ENCODE peak calls at places on chromosomes 4 and X, in four cellular contexts. One of them, this sample, is unnamed.

GRCh38 chrX:146456058-146456457 is 353.5 kb upstream of the CXorf51B start:
- DNase-seq in H1: no peak
- DNase-seq in H9: no peak
- DNase-seq in mesenchymal stem cell: no peak
- DNase-seq in this sample: no peak

GRCh38 chrX:71622347-71623104 is 4.2 kb upstream of the CXCR3 start:
- DNase-seq in H1: peak
- DNase-seq in H9: peak
- DNase-seq in mesenchymal stem cell: peak
- DNase-seq in this sample: peak

GRCh38 chrX:39324233-39324632 is 523.0 kb downstream of the MID1IP1 start:
- DNase-seq in mesenchymal stem cell: no peak
- DNase-seq in H1: no peak
- DNase-seq in H9: no peak
- DNase-seq in this sample: no peak

GRCh38 chr4:42167709-42168108 is 15.3 kb upstream of the BEND4 start:
- DNase-seq in mesenchymal stem cell: no peak
- DNase-seq in H9: no peak
- DNase-seq in H1: no peak
- DNase-seq in this sample: no peak

GRCh38 chr4:156568041-156568440 is 403.6 kb downstream of the PDGFC start:
- DNase-seq in H9: no peak
- DNase-seq in H1: no peak
- DNase-seq in mesenchymal stem cell: no peak
- DNase-seq in this sample: no peak

GRCh38 chrX:132413459-132413858 is 75.4 kb downstream of the MBNL3 start:
- DNase-seq in H1: peak
- DNase-seq in H9: peak
- DNase-seq in mesenchymal stem cell: no peak
- DNase-seq in this sample: no peak

GRCh38 chrX:81174286-81174685 is 27.4 kb downstream of the HMGN5 start:
- DNase-seq in H9: no peak
- DNase-seq in mesenchymal stem cell: peak
- DNase-seq in H1: no peak
- DNase-seq in this sample: no peak

GRCh38 chr4:4271912-4272311 is 18.0 kb downstream of the LYAR start:
- DNase-seq in mesenchymal stem cell: peak
- DNase-seq in H9: no peak
- DNase-seq in H1: no peak
- DNase-seq in this sample: no peak

GRCh38 chr4:53431052-53431451 is 53.6 kb downstream of the FIP1L1 start:
- DNase-seq in mesenchymal stem cell: no peak
- DNase-seq in H1: no peak
- DNase-seq in H9: no peak
- DNase-seq in this sample: no peak

GRCh38 chr4:1293531-1293941 is 3.8 kb downstream of the MAEA start:
- DNase-seq in H1: no peak
- DNase-seq in H9: no peak
- DNase-seq in mesenchymal stem cell: no peak
- DNase-seq in this sample: no peak

GRCh38 chrX:120446503-120446902 is 22.6 kb downstream of the LAMP2 start:
- DNase-seq in mesenchymal stem cell: peak
- DNase-seq in H1: no peak
- DNase-seq in H9: no peak
- DNase-seq in this sample: no peak

GRCh38 chr4:38856524-38857337 is at the start of gene TLR6:
- DNase-seq in mesenchymal stem cell: peak
- DNase-seq in H9: peak
- DNase-seq in H1: peak
- DNase-seq in this sample: peak

GRCh38 chrX:78517124-78517523 is 142.0 kb downstream of the RTL3 start:
- DNase-seq in H9: no peak
- DNase-seq in H1: no peak
- DNase-seq in mesenchymal stem cell: no peak
- DNase-seq in this sample: no peak

GRCh38 chrX:16807976-16808542 is 21.8 kb downstream of the TXLNG start:
- DNase-seq in mesenchymal stem cell: peak
- DNase-seq in H9: no peak
- DNase-seq in H1: no peak
- DNase-seq in this sample: no peak

GRCh38 chr4:7716322-7716721 is 223.3 kb downstream of the AFAP1 start:
- DNase-seq in mesenchymal stem cell: no peak
- DNase-seq in H1: no peak
- DNase-seq in H9: no peak
- DNase-seq in this sample: no peak

GRCh38 chr4:6005175-6005574 is 13.1 kb downstream of the C4orf50 start:
- DNase-seq in H9: no peak
- DNase-seq in H1: no peak
- DNase-seq in mesenchymal stem cell: no peak
- DNase-seq in this sample: no peak

GRCh38 chr4:174037049-174037448 is 246.4 kb downstream of the FBXO8 start:
- DNase-seq in H1: no peak
- DNase-seq in mesenchymal stem cell: no peak
- DNase-seq in H9: no peak
- DNase-seq in this sample: no peak

GRCh38 chrX:15498741-15499140 is 1.9 kb upstream of the BMX start:
- DNase-seq in mesenchymal stem cell: no peak
- DNase-seq in H1: no peak
- DNase-seq in H9: no peak
- DNase-seq in this sample: no peak

GRCh38 chr4:92182736-92183407 is 120.9 kb upstream of the GRID2 start:
- DNase-seq in mesenchymal stem cell: no peak
- DNase-seq in H9: no peak
- DNase-seq in H1: no peak
- DNase-seq in this sample: no peak

GRCh38 chr4:125085-125820 is 952 bp downstream of the ZNF718 start:
- DNase-seq in H1: peak
- DNase-seq in H9: peak
- DNase-seq in mesenchymal stem cell: peak
- DNase-seq in this sample: peak

GRCh38 chr4:36269116-36269515 is 12.3 kb upstream of the DTHD1 start:
- DNase-seq in H1: no peak
- DNase-seq in H9: no peak
- DNase-seq in mesenchymal stem cell: no peak
- DNase-seq in this sample: no peak

GRCh38 chr4:23889814-23890269 is at the start of gene PPARGC1A:
- DNase-seq in mesenchymal stem cell: peak
- DNase-seq in H9: no peak
- DNase-seq in H1: no peak
- DNase-seq in this sample: peak

GRCh38 chr4:142845293-142846070 is 619 bp downstream of the INPP4B start:
- DNase-seq in H1: peak
- DNase-seq in H9: peak
- DNase-seq in mesenchymal stem cell: peak
- DNase-seq in this sample: peak

GRCh38 chrX:111869639-111870034 is 6.3 kb upstream of the TRPC5OS start:
- DNase-seq in H9: peak
- DNase-seq in mesenchymal stem cell: peak
- DNase-seq in H1: peak
- DNase-seq in this sample: peak

GRCh38 chrX:20802036-20802435 is 535.3 kb upstream of the RPS6KA3 start:
- DNase-seq in H1: no peak
- DNase-seq in H9: no peak
- DNase-seq in mesenchymal stem cell: no peak
- DNase-seq in this sample: no peak

GRCh38 chr4:8219236-8219635 is 20.1 kb downstream of the SH3TC1 start:
- DNase-seq in mesenchymal stem cell: no peak
- DNase-seq in H9: no peak
- DNase-seq in H1: no peak
- DNase-seq in this sample: no peak

GRCh38 chr4:174286870-174287269 is 3.2 kb downstream of the CEP44 start:
- DNase-seq in H1: no peak
- DNase-seq in H9: no peak
- DNase-seq in mesenchymal stem cell: no peak
- DNase-seq in this sample: no peak

GRCh38 chr4:153079824-153080486 is 124.3 kb upstream of the TRIM2 start:
- DNase-seq in H1: no peak
- DNase-seq in H9: no peak
- DNase-seq in mesenchymal stem cell: no peak
- DNase-seq in this sample: no peak

GRCh38 chr4:101227715-101228114 is 119.6 kb downstream of the PPP3CA start:
- DNase-seq in H1: no peak
- DNase-seq in H9: no peak
- DNase-seq in mesenchymal stem cell: no peak
- DNase-seq in this sample: no peak

GRCh38 chr4:48653217-48654014 is 126.7 kb downstream of the FRYL start:
- DNase-seq in H9: no peak
- DNase-seq in H1: no peak
- DNase-seq in mesenchymal stem cell: peak
- DNase-seq in this sample: peak

GRCh38 chr4:30722092-30722915 is 2.1 kb downstream of the PCDH7 start:
- DNase-seq in H9: no peak
- DNase-seq in mesenchymal stem cell: no peak
- DNase-seq in H1: peak
- DNase-seq in this sample: no peak

GRCh38 chr4:61245321-61245720 is 45.2 kb downstream of the ADGRL3 start:
- DNase-seq in mesenchymal stem cell: no peak
- DNase-seq in H1: no peak
- DNase-seq in H9: no peak
- DNase-seq in this sample: no peak

GRCh38 chr4:2253160-2254084 is 8.5 kb downstream of the MXD4 start:
- DNase-seq in H1: no peak
- DNase-seq in mesenchymal stem cell: no peak
- DNase-seq in H9: no peak
- DNase-seq in this sample: no peak

GRCh38 chrX:32708542-32708941 is 502.8 kb downstream of the DMD start:
- DNase-seq in H1: no peak
- DNase-seq in mesenchymal stem cell: no peak
- DNase-seq in H9: no peak
- DNase-seq in this sample: no peak

GRCh38 chrX:45757272-45757671 is 556.6 kb upstream of the DIPK2B start:
- DNase-seq in H1: no peak
- DNase-seq in mesenchymal stem cell: no peak
- DNase-seq in H9: no peak
- DNase-seq in this sample: no peak
- H2BK120ac ChIP-seq in H1: no peak
- H2BK120ac ChIP-seq in mesenchymal stem cell: no peak
- H2BK120ac ChIP-seq in H9: no peak
- H2BK120ac ChIP-seq in this sample: no peak

DNA sequence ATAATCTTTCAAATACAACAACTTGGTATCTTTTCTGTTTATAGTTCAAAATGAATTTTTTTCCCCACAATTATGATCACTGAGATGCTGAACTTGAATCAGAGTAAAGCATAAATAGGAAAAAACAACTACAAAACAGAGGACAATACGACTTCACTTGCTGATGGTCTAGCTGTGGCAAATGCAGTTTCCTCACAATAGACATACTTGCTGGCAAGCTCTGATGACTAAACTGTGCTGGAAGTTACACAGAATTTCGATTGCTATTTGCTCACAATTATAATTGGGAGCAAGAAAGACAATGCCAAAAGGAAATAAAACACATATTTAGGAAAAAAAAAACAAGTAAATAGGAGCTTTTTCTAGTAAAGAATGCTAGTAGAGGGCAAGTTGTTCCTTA is 14.7 kb downstream of the VEGFC start:
- DNase-seq in H1: no peak
- DNase-seq in mesenchymal stem cell: peak
- DNase-seq in H9: no peak
- DNase-seq in this sample: no peak
- H2BK5ac ChIP-seq in H1: no peak
- H2BK5ac ChIP-seq in mesenchymal stem cell: no peak
- H2BK5ac ChIP-seq in H9: no peak
- H2BK5ac ChIP-seq in this sample: no peak

DNA sequence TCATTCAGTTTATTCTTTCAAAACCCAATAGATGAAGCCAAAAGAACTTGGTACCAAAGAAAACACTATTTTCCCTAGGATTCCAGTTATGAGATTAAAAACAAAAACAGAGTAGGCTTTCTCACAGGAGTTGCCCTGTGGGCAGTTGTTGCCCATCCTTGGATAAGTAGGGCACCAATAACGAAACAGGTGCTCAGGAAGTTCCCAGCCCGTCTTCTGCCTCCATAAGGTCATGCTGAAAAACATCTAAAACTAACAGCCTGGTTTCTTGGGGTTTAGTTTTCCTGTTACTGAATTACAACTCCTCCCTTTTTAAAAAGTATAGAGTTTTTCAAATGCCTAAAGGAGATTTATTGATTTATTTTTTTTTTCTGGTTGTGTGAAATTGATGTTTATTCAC is 14.7 kb downstream of the TSPAN5 start:
- DNase-seq in H9: no peak
- DNase-seq in H1: no peak
- DNase-seq in mesenchymal stem cell: no peak
- DNase-seq in this sample: no peak
- H2BK120ac ChIP-seq in H9: no peak
- H2BK120ac ChIP-seq in H1: no peak
- H2BK120ac ChIP-seq in mesenchymal stem cell: no peak
- H2BK120ac ChIP-seq in this sample: no peak

DNA sequence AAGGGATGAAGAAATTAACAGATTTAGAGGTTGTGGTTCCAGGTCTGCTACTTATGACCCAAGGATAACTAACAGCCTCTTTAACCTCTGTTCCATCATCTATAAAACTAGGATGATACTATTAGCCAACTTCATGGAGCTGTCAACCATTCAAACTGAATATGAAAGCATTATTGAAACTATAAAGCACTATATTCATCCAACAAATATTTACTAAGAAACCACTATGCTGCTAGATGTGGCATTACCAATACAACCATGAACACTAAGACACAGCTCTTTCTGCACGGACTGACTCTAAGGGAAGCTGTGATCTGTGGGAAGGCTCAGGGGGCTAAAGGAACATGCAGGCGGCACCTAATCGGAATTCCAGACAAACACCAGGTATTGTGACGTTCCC is 66.0 kb downstream of the APBB2 start:
- DNase-seq in mesenchymal stem cell: no peak
- DNase-seq in H9: no peak
- DNase-seq in H1: no peak
- DNase-seq in this sample: no peak
- H2BK5ac ChIP-seq in mesenchymal stem cell: no peak
- H2BK5ac ChIP-seq in H9: no peak
- H2BK5ac ChIP-seq in H1: no peak
- H2BK5ac ChIP-seq in this sample: no peak

GRCh38 chrX:97751016-97751415 is 867.3 kb downstream of the RPA4 start:
- DNase-seq in mesenchymal stem cell: no peak
- DNase-seq in H9: no peak
- DNase-seq in H1: no peak
- DNase-seq in this sample: no peak
- H2BK120ac ChIP-seq in mesenchymal stem cell: no peak
- H2BK120ac ChIP-seq in H9: no peak
- H2BK120ac ChIP-seq in H1: no peak
- H2BK120ac ChIP-seq in this sample: no peak

This sample was measured in neuronal stem cell.